ENCODE peak calls at places on chromosomes 5 and 9, in four cellular contexts. A is H1, H is H9, G is IMR-90. F is an unnamed sample.

GRCh38 chr5:37495210-37495609 is 116.1 kb downstream of the WDR70 start:
- DNase-seq in A (no peak), H (no peak), G (peak), F (peak)

GRCh38 chr5:119829341-119829740 is 200.0 kb downstream of the FAM170A start:
- DNase-seq in A (no peak), H (no peak), G (no peak), F (no peak)

GRCh38 chr9:71506821-71507220 is 261.5 kb downstream of the CEMIP2 start:
- DNase-seq in A (no peak), H (no peak), G (peak), F (no peak)

GRCh38 chr9:132197315-132197714 is 35.5 kb downstream of the NTNG2 start:
- DNase-seq in A (no peak), H (no peak), G (no peak), F (no peak)

GRCh38 chr5:90519081-90519480 is 10.3 kb downstream of the LYSMD3 start:
- DNase-seq in A (no peak), H (no peak), G (no peak), F (no peak)

GRCh38 chr9:69036319-69036718 is 767 bp downstream of the FXN start:
- DNase-seq in A (no peak), H (no peak), G (peak), F (no peak)

GRCh38 chr5:3593771-3594513 is 1.7 kb upstream of the IRX1 start:
- DNase-seq in A (no peak), H (peak), G (no peak), F (peak)

GRCh38 chr9:16921855-16922254 is 51.4 kb upstream of the BNC2 start:
- DNase-seq in A (peak), H (no peak), G (no peak), F (peak)

GRCh38 chr9:79480639-79481038 is 91.1 kb upstream of the TLE4 start:
- DNase-seq in A (no peak), H (no peak), G (no peak), F (no peak)

GRCh38 chr5:91283899-91284298 is 99.2 kb downstream of the ARRDC3 start:
- DNase-seq in A (no peak), H (no peak), G (peak), F (no peak)

GRCh38 chr5:132253452-132254320 is 3.8 kb upstream of the PDLIM4 start:
- DNase-seq in A (no peak), H (peak), G (no peak), F (no peak)

GRCh38 chr9:78468231-78468630 is 171.3 kb downstream of the PSAT1 start:
- DNase-seq in A (no peak), H (no peak), G (no peak), F (peak)

GRCh38 chr9:33304367-33304766 is 14.1 kb downstream of the NFX1 start:
- DNase-seq in A (no peak), H (no peak), G (no peak), F (no peak)

GRCh38 chr9:72925126-72925810 is 27.6 kb downstream of the ALDH1A1 start:
- DNase-seq in A (no peak), H (no peak), G (no peak), F (no peak)

GRCh38 chr9:131422241-131422792 is 28.4 kb downstream of the PRRC2B start:
- DNase-seq in A (no peak), H (no peak), G (peak), F (no peak)

GRCh38 chr5:82635561-82636288 is 357.6 kb upstream of the RPS23 start:
- DNase-seq in A (no peak), H (no peak), G (peak), F (no peak)

GRCh38 chr5:131984945-131985665 is 26.4 kb downstream of the ACSL6 start:
- DNase-seq in A (no peak), H (no peak), G (no peak), F (no peak)

GRCh38 chr5:131264453-131265200 is 774 bp downstream of the CDC42SE2 start:
- DNase-seq in A (peak), H (peak), G (peak), F (peak)

GRCh38 chr9:105678163-105678562 is 15.9 kb downstream of the TAL2 start:
- DNase-seq in A (no peak), H (no peak), G (no peak), F (peak)

GRCh38 chr5:154523704-154524103 is 45.7 kb upstream of the HAND1 start:
- DNase-seq in A (no peak), H (no peak), G (no peak), F (peak)

GRCh38 chr9:20376780-20377179 is 245.5 kb downstream of the MLLT3 start:
- DNase-seq in A (no peak), H (no peak), G (no peak), F (no peak)

GRCh38 chr9:129868571-129869486 is 33.6 kb downstream of the USP20 start:
- DNase-seq in A (no peak), H (peak), G (no peak), F (no peak)

GRCh38 chr5:92559743-92560142 is 1021.3 kb downstream of the NR2F1-AS1 start:
- DNase-seq in A (no peak), H (no peak), G (peak), F (peak)

GRCh38 chr5:149636861-149637246 is 55.6 kb downstream of the ARHGEF37 start:
- DNase-seq in A (peak), H (peak), G (peak), F (peak)

GRCh38 chr9:124852121-124852828 is 985 bp upstream of the WDR38 start:
- DNase-seq in A (no peak), H (no peak), G (no peak), F (no peak)

GRCh38 chr9:120956862-120957261 is 30.3 kb upstream of the TRAF1 start:
- DNase-seq in A (no peak), H (no peak), G (no peak), F (no peak)
- H3K56ac ChIP-seq in A (no peak), H (no peak), G (no peak), F (no peak)

GRCh38 chr5:177409043-177409801 is at the start of gene F12:
- DNase-seq in A (no peak), H (no peak), G (no peak), F (no peak)

GRCh38 chr5:177414481-177414880 is 5.1 kb upstream of the F12 start:
- DNase-seq in A (no peak), H (no peak), G (no peak), F (no peak)

GRCh38 chr5:177410575-177410974 is 1.2 kb upstream of the F12 start:
- DNase-seq in A (no peak), H (no peak), G (no peak), F (no peak)

GRCh38 chr5:177416334-177416733 is 7.0 kb upstream of the F12 start:
- DNase-seq in A (no peak), H (no peak), G (peak), F (no peak)

GRCh38 chr5:177412603-177413233 is 3.4 kb upstream of the F12 start:
- DNase-seq in A (no peak), H (no peak), G (no peak), F (no peak)
- H3K9ac ChIP-seq in A (no peak), H (no peak), G (no peak), F (no peak)

DNA sequence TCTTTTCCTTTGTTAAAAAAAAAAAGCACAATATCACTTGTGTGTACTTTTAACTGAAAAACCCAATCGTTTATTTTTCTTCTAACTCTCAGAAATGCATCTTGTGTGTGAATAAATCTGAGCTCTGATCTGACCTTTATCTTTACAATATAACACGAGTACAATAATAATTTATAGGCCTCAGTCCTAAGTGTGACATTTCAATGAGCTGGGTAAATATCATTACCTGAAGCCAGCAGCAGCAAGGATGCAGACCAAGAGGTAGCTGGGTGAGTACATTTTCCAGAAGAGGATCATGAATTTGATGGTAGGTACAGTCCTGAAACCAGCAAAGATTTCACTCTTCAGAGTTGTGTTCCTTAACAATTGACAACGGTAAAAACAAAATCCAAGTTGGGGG is 264.0 kb upstream of the KIF2A start:
- DNase-seq in A (no peak), H (no peak), G (no peak), F (no peak)
- H3K4me2 ChIP-seq in A (no peak), H (no peak), G (no peak), F (no peak)

DNA sequence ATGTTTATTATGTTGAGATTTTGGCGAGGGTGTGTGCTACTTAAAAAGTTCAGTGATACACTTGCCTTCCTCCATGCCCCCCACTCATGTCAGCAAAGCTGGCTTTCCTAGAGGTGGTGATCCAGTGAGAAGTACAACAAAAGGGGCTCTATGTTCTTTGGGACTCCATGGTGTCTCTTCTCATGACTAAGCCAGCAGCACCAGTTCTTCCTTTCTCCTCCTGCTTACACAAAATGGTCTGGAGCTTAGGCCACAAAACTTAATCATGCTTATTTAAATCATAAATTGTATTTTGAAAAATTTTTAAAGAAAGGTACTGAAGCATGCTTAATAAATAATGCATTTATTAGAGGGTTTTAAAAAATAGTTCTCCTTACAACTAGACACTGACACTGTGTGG is 22.4 kb downstream of the MOCS2 start:
- DNase-seq in A (no peak), H (no peak), G (no peak), F (no peak)
- H3K56ac ChIP-seq in A (no peak), H (no peak), G (no peak), F (no peak)

GRCh38 chr5:41761663-41762062 is 108.6 kb downstream of the OXCT1 start:
- DNase-seq in A (no peak), H (no peak), G (no peak), F (no peak)

GRCh38 chr5:41763096-41763495 is 107.1 kb downstream of the OXCT1 start:
- DNase-seq in A (no peak), H (no peak), G (peak), F (no peak)

GRCh38 chr5:41762426-41762825 is 107.8 kb downstream of the OXCT1 start:
- DNase-seq in A (no peak), H (no peak), G (no peak), F (no peak)

GRCh38 chr5:41764650-41765049 is 105.6 kb downstream of the OXCT1 start:
- DNase-seq in A (no peak), H (no peak), G (no peak), F (peak)

GRCh38 chr5:41763537-41763936 is 106.7 kb downstream of the OXCT1 start:
- DNase-seq in A (no peak), H (no peak), G (no peak), F (no peak)
- H3K9ac ChIP-seq in A (no peak), H (no peak), G (no peak), F (no peak)

DNA sequence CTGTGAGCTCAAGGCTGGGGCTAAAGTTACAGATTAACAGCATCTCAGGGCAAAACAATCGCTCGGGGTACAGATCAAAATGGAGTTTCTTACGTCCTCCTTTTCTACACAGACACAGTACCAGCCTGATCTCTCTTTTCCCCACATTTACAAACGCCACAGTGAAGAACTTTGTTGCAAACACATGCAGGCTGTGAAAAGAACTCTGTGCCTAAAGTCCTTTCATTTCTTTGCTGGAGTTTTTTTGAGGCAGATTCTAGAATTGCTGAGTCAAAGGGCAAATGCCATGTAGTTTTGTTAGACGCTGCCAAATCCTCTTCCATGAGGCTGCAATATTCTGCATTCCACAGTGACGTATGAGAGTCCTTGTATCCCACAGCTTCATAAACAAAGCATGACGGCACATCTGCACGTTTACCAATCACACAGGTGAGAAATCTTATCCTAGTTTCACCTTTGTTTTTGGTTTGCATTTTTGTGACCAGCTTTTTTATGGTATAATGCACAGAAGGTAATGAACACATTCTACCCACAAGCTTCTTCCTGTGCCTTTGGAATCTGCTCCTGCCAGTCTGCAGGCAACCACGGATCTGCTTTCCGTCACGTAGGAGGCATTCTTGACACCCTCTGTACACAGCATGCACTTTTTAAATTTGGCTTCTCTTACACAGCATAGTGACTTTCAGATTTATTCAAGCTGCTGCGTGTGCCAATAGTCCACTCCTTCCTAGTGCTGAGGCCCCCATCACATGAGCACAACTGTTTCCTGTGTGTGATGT is 44.6 kb upstream of the LPCAT1 start:
- DNase-seq in A (no peak), H (no peak), G (peak), F (no peak)
- H3K4me2 ChIP-seq in A (no peak), H (no peak), G (peak), F (no peak)

GRCh38 chr9:98078895-98079294 is 22.4 kb downstream of the NANS start:
- DNase-seq in A (no peak), H (no peak), G (no peak), F (no peak)
- H3K56ac ChIP-seq in A (no peak), H (no peak), G (no peak), F (no peak)

GRCh38 chr9:83714316-83714715 is 6.6 kb upstream of the UBQLN1 start:
- DNase-seq in A (no peak), H (no peak), G (no peak), F (no peak)
- H3K9ac ChIP-seq in A (no peak), H (no peak), G (no peak), F (no peak)

GRCh38 chr9:106916491-106917235 is 53.7 kb downstream of the ZNF462 start:
- DNase-seq in A (no peak), H (no peak), G (peak), F (peak)
- H3K4me2 ChIP-seq in A (no peak), H (no peak), G (peak), F (no peak)